ENCODE peak calls at places on chromosomes 5 and 9, in five cellular contexts. V is activated CD8-positive, alpha-beta memory T cell treated with anti-CD3 and anti-CD28 coated beads, Interleukin-2, amount 10 ng/mL, durations not matched to agents 7 days and 5 days; Q is mesothelial cell of epicardium; I is hippocampal formation; U is RPMI7951. G is an unnamed sample.

GRCh38 chr5:110903966-110904365 is 165.2 kb downstream of the SLC25A46 start:
- DNase-seq in Q (no peak), U (no peak), V (no peak), I (no peak), G (no peak)

GRCh38 chr5:158390556-158390955 is 531.6 kb upstream of the CLINT1 start:
- DNase-seq in V (no peak), Q (no peak), U (peak; percentile 76), I (no peak), G (no peak)

GRCh38 chr5:111454198-111454606 is 58.1 kb downstream of the STARD4 start:
- DNase-seq in U (peak; percentile 81), Q (no peak), V (no peak), I (no peak), G (no peak)

GRCh38 chr9:120257483-120257882 is 322.5 kb downstream of the CDK5RAP2 start:
- DNase-seq in Q (no peak), V (no peak), U (peak; percentile 63), I (no peak), G (no peak)

GRCh38 chr5:102823441-102823874 is 68.4 kb downstream of the PAM start:
- DNase-seq in I (no peak), U (peak; percentile 76), V (no peak), Q (no peak), G (no peak)

GRCh38 chr5:96876292-96876850 is at the start of gene ERAP2:
- DNase-seq in I (peak; percentile 13), V (no peak), Q (no peak), U (peak; percentile 50), G (peak; percentile 49)

GRCh38 chr5:126720369-126720768 is 56.6 kb upstream of the LMNB1 start:
- DNase-seq in I (no peak), V (no peak), U (peak; percentile 4), Q (no peak), G (no peak)

GRCh38 chr9:38215465-38215864 is 146.4 kb upstream of the SHB start:
- DNase-seq in V (no peak), U (no peak), I (no peak), Q (no peak), G (no peak)

GRCh38 chr9:89864731-89865130 is 259.9 kb downstream of the GADD45G start:
- DNase-seq in U (no peak), I (no peak), V (no peak), Q (no peak), G (no peak)

GRCh38 chr9:130570200-130570599 is 9.2 kb upstream of the FUBP3 start:
- DNase-seq in I (no peak), Q (no peak), V (no peak), U (peak; percentile 71), G (no peak)

GRCh38 chr5:54869691-54870090 is 115.7 kb downstream of the ESM1 start:
- DNase-seq in U (no peak), I (no peak), V (no peak), Q (no peak), G (no peak)

GRCh38 chr9:124652203-124652992 is 118.7 kb downstream of the NR6A1 start:
- DNase-seq in U (peak; percentile 99), I (no peak), Q (no peak), V (no peak), G (peak; percentile 48)

GRCh38 chr5:11985993-11986392 is 81.7 kb upstream of the CTNND2 start:
- DNase-seq in V (no peak), U (no peak), I (no peak), Q (no peak), G (no peak)

GRCh38 chr5:96048763-96049162 is 87.1 kb upstream of the ELL2 start:
- DNase-seq in Q (no peak), V (no peak), U (no peak), I (no peak), G (no peak)

GRCh38 chr9:114902773-114903589 is 27.4 kb downstream of the TNFSF8 start:
- DNase-seq in I (no peak), Q (no peak), V (peak; percentile 57), U (peak; percentile 58), G (no peak)

GRCh38 chr5:131392461-131393095 is 128.7 kb downstream of the CDC42SE2 start:
- DNase-seq in U (no peak), I (no peak), V (no peak), Q (no peak), G (no peak)

GRCh38 chr9:126965541-126966428 is 51.2 kb downstream of the RALGPS1 start:
- DNase-seq in Q (no peak), I (peak; percentile 57), U (peak; percentile 59), V (peak; percentile 60), G (peak; percentile 80)

GRCh38 chr5:76332620-76333170 is 70.4 kb upstream of the IQGAP2 start:
- DNase-seq in I (no peak), V (no peak), U (peak; percentile 1), Q (no peak), G (no peak)

GRCh38 chr9:96874947-96875459 is 20.7 kb upstream of the ZNF782 start:
- DNase-seq in I (no peak), U (peak; percentile 46), V (peak; percentile 60), Q (no peak), G (peak; percentile 49)

GRCh38 chr5:163585206-163585605 is 79.8 kb downstream of the MAT2B start:
- DNase-seq in U (peak; percentile 15), I (no peak), V (no peak), Q (no peak), G (no peak)

GRCh38 chr5:180799902-180800801 is 2.5 kb downstream of the MGAT1 start:
- DNase-seq in V (no peak), U (peak; percentile 77), Q (peak; percentile 20), I (no peak), G (peak; percentile 25)

GRCh38 chr9:108184941-108185340 is 670.8 kb downstream of the ACTL7B start:
- DNase-seq in I (no peak), U (peak; percentile 81), Q (no peak), V (no peak), G (no peak)

GRCh38 chr5:147098233-147098790 is 136.5 kb upstream of the STK32A start:
- DNase-seq in U (peak; percentile 84), I (peak; percentile 67), V (no peak), Q (no peak), G (peak; percentile 11)

GRCh38 chr5:2132497-2132847 is 249.7 kb upstream of the IRX4 start:
- DNase-seq in V (no peak), Q (no peak), I (no peak), U (no peak), G (no peak)

GRCh38 chr5:107430077-107430625 is 240.6 kb downstream of the EFNA5 start:
- DNase-seq in Q (no peak), V (no peak), U (no peak), I (no peak), G (no peak)

GRCh38 chr9:1458503-1458902 is 408.3 kb downstream of the DMRT2 start:
- DNase-seq in Q (no peak), I (no peak), V (no peak), U (peak; percentile 54), G (peak; percentile 14)

GRCh38 chr9:27379311-27380236 is 82.6 kb upstream of the EQTN start:
- DNase-seq in V (peak; percentile 88), I (no peak), U (no peak), Q (no peak), G (peak; percentile 10)

GRCh38 chr5:143347698-143348344 is 55.7 kb downstream of the NR3C1 start:
- DNase-seq in I (no peak), V (no peak), U (no peak), Q (no peak), G (no peak)

GRCh38 chr9:68975644-68976043 is 38.3 kb downstream of the PRKACG start:
- DNase-seq in I (no peak), V (no peak), Q (no peak), U (no peak), G (no peak)

GRCh38 chr9:88024896-88025295 is 50.6 kb upstream of the CDK20 start:
- DNase-seq in V (no peak), U (no peak), Q (no peak), I (no peak), G (no peak)

GRCh38 chr9:119838210-119838609 is 469.0 kb upstream of the BRINP1 start:
- DNase-seq in U (no peak), Q (no peak), I (no peak), V (no peak), G (no peak)

GRCh38 chr9:76181020-76181641 is 213.1 kb downstream of the RFK start:
- DNase-seq in V (no peak), U (peak; percentile 9), Q (no peak), I (no peak), G (peak; percentile 12)

GRCh38 chr9:109286981-109287380 is 33.9 kb downstream of the EPB41L4B start:
- DNase-seq in Q (no peak), U (no peak), I (no peak), V (no peak), G (no peak)

GRCh38 chr9:82170079-82170662 is 181.6 kb downstream of the SPATA31D1 start:
- DNase-seq in Q (no peak), I (no peak), V (no peak), U (peak; percentile 7), G (no peak)

GRCh38 chr5:105878402-105878801 is 1792.3 kb downstream of the EFNA5 start:
- DNase-seq in V (no peak), Q (no peak), U (no peak), I (no peak), G (no peak)

GRCh38 chr9:9970514-9970913 is 642.3 kb downstream of the PTPRD start:
- DNase-seq in V (no peak), Q (no peak), U (no peak), I (no peak), G (no peak)

G was measured in A549.